ENCODE peak calls at places on chromosomes 4 and X, in nine cellular contexts. R is KBM-7; J is WERI-Rb-1; D is AG08396; B is HL-60; W is foreskin fibroblast; H is stimulated activated CD4-positive, alpha-beta T cell treated with anti-CD3 and anti-CD28 coated beads, Interleukin-15, amount 100 ng/mL, for 1 hour; V is G401; E is AG09319. S is an unnamed sample.

GRCh38 chrX:118615141-118615540 is 112.3 kb upstream of the IL13RA1 start:
- DNase-seq in R (no peak), J (no peak), D (no peak), B (no peak), W (no peak), H (no peak), V (no peak), E (no peak), S (no peak)

GRCh38 chr4:18319456-18319855 is 297.9 kb upstream of the LCORL start:
- DNase-seq in R (no peak), J (no peak), D (no peak), B (no peak), W (no peak), H (no peak), V (no peak), E (no peak), S (no peak)

GRCh38 chr4:68359508-68359907 is 9.6 kb upstream of the YTHDC1 start:
- DNase-seq in R (no peak), J (no peak), D (no peak), B (no peak), W (no peak), H (no peak), V (no peak), E (no peak), S (no peak)

GRCh38 chrX:65750674-65751469 is 83.4 kb downstream of the MSN start:
- DNase-seq in R (peak; percentile 99), J (no peak), D (no peak), B (peak; percentile 87), W (no peak), H (no peak), V (no peak), E (no peak), S (no peak)

GRCh38 chrX:34734383-34734782 is 77.3 kb upstream of the TMEM47 start:
- DNase-seq in R (no peak), J (no peak), D (peak; percentile 22), B (no peak), W (no peak), H (no peak), V (no peak), E (peak; percentile 1), S (no peak)

GRCh38 chr4:151436093-151436518 is 27.1 kb downstream of the FHIP1A start:
- DNase-seq in R (no peak), J (no peak), D (no peak), B (no peak), W (no peak), H (no peak), V (no peak), E (no peak), S (no peak)

GRCh38 chr4:24527371-24527770 is 57.0 kb downstream of the DHX15 start:
- DNase-seq in R (no peak), J (no peak), D (peak; percentile 11), B (no peak), W (no peak), H (no peak), V (no peak), E (no peak), S (no peak)

GRCh38 chr4:6221851-6222760 is 21.8 kb upstream of the JAKMIP1 start:
- DNase-seq in R (no peak), J (no peak), D (peak; percentile 43), B (no peak), W (no peak), H (no peak), V (peak; percentile 88), E (no peak), S (peak; percentile 48)

GRCh38 chr4:139587452-139587851 is 31.4 kb upstream of the SETD7 start:
- DNase-seq in R (no peak), J (no peak), D (no peak), B (no peak), W (no peak), H (no peak), V (no peak), E (no peak), S (no peak)

GRCh38 chrX:134603806-134604700 is 54.2 kb downstream of the PLAC1 start:
- DNase-seq in R (no peak), J (no peak), D (peak; percentile 76), B (peak; percentile 1), W (peak; percentile 84), H (no peak), V (no peak), E (peak; percentile 81), S (no peak)

GRCh38 chr4:169922632-169923276 is 103.4 kb downstream of the MFAP3L start:
- DNase-seq in R (no peak), J (no peak), D (no peak), B (no peak), W (peak; percentile 1), H (no peak), V (no peak), E (no peak), S (no peak)

GRCh38 chrX:7083468-7084396 is 63.8 kb upstream of the STS start:
- DNase-seq in R (peak; percentile 93), J (no peak), D (peak; percentile 75), B (peak; percentile 74), W (peak; percentile 86), H (peak; percentile 11), V (no peak), E (peak; percentile 63), S (no peak)